ENCODE peak calls at places on chromosome 15, in six cellular contexts. K is HFF-Myc; Y is GM20000; W is astrocyte of the cerebellum; B is CD4-positive, alpha-beta T cell; D is fibroblast of lung. E is an unnamed sample.

GRCh38 chr15:40870716-40871115 is 3.3 kb downstream of the RHOV start:
- DNase-seq in W (no peak), Y (no peak), D (no peak), K (no peak), B (no peak), E (no peak)

GRCh38 chr15:31353931-31354330 is 27.3 kb downstream of the KLF13 start:
- DNase-seq in Y (no peak), K (no peak), W (no peak), B (no peak), D (peak), E (no peak)

GRCh38 chr15:79978694-79979519 is 7.9 kb upstream of the BCL2A1 start:
- DNase-seq in B (no peak), K (no peak), Y (peak), D (peak), W (no peak), E (no peak)

GRCh38 chr15:78193731-78194567 is 40.4 kb downstream of the ACSBG1 start:
- DNase-seq in B (no peak), W (no peak), K (no peak), Y (no peak), D (no peak), E (no peak)

GRCh38 chr15:33941279-33942063 is 26.8 kb upstream of the CHRM5 start:
- DNase-seq in W (no peak), K (no peak), D (no peak), Y (no peak), B (no peak), E (no peak)

GRCh38 chr15:54504695-54505094 is 526.5 kb downstream of the UNC13C start:
- DNase-seq in K (no peak), W (no peak), D (no peak), Y (no peak), B (no peak), E (no peak)

GRCh38 chr15:89068325-89068784 is 19.9 kb upstream of the ABHD2 start:
- DNase-seq in D (peak), W (peak), Y (peak), K (peak), B (no peak), E (no peak)

GRCh38 chr15:92391640-92392039 is 2.0 kb upstream of the ST8SIA2 start:
- DNase-seq in D (peak), W (peak), K (no peak), B (no peak), Y (peak), E (peak)

GRCh38 chr15:67049351-67050044 is 15.9 kb upstream of the SMAD3 start:
- DNase-seq in W (no peak), Y (no peak), B (no peak), K (no peak), D (no peak), E (no peak)

GRCh38 chr15:71294636-71295241 is 179.5 kb downstream of the THSD4 start:
- DNase-seq in B (no peak), K (peak), W (peak), Y (no peak), D (peak), E (no peak)

GRCh38 chr15:42502472-42502871 is 7.0 kb downstream of the SNAP23 start:
- DNase-seq in Y (no peak), B (no peak), K (no peak), W (no peak), D (no peak), E (no peak)

GRCh38 chr15:40103124-40103858 is 5.4 kb downstream of the BMF start:
- DNase-seq in B (no peak), Y (no peak), D (peak), K (no peak), W (no peak), E (no peak)

GRCh38 chr15:69089258-69089657 is 71.2 kb upstream of the GLCE start:
- DNase-seq in B (no peak), K (no peak), W (no peak), Y (no peak), D (no peak), E (no peak)

GRCh38 chr15:72116680-72117447 is 1.1 kb downstream of the MYO9A start:
- DNase-seq in B (peak), Y (no peak), W (no peak), D (peak), K (no peak), E (peak)

GRCh38 chr15:66599536-66600239 is 33.9 kb upstream of the LCTL start:
- DNase-seq in B (no peak), Y (no peak), W (no peak), K (no peak), D (no peak), E (no peak)

GRCh38 chr15:84734794-84735479 is 13.5 kb upstream of the ZNF592 start:
- DNase-seq in D (peak), Y (peak), K (no peak), B (peak), W (no peak), E (no peak)

GRCh38 chr15:66515901-66516322 is 10.8 kb downstream of the ZWILCH start:
- DNase-seq in K (no peak), W (no peak), D (no peak), B (no peak), Y (no peak), E (no peak)

GRCh38 chr15:71802770-71803169 is 7.6 kb upstream of the NR2E3 start:
- DNase-seq in W (no peak), B (no peak), K (no peak), Y (peak), D (no peak), E (no peak)

GRCh38 chr15:95051881-95052280 is 820.5 kb downstream of the MCTP2 start:
- DNase-seq in D (no peak), Y (no peak), B (no peak), W (no peak), K (peak), E (no peak)

GRCh38 chr15:88998980-88999713 is 86.0 kb upstream of the MFGE8 start:
- DNase-seq in K (no peak), Y (no peak), B (no peak), D (no peak), W (no peak), E (no peak)

GRCh38 chr15:22806156-22806555 is 19.7 kb downstream of the NIPA1 start:
- DNase-seq in B (no peak), K (no peak), D (no peak), W (no peak), Y (no peak), E (no peak)

GRCh38 chr15:78360426-78360825 is 20.3 kb downstream of the CRABP1 start:
- DNase-seq in W (no peak), B (no peak), D (no peak), Y (no peak), K (peak), E (no peak)

GRCh38 chr15:58038426-58039106 is 26.9 kb downstream of the ALDH1A2 start:
- DNase-seq in B (no peak), K (peak), Y (no peak), D (peak), W (peak), E (no peak)

GRCh38 chr15:70617911-70618287 is 145.5 kb downstream of the UACA start:
- DNase-seq in B (no peak), K (no peak), Y (no peak), W (no peak), D (no peak), E (no peak)

GRCh38 chr15:99244306-99244705 is 5.1 kb downstream of the TTC23 start:
- DNase-seq in D (no peak), Y (no peak), K (no peak), B (no peak), W (no peak), E (no peak)

GRCh38 chr15:62619105-62619504 is 423.4 kb upstream of the TPM1 start:
- DNase-seq in Y (no peak), W (no peak), B (no peak), K (no peak), D (peak), E (no peak)

GRCh38 chr15:45731331-45731730 is 96.5 kb downstream of the SQOR start:
- DNase-seq in K (no peak), W (no peak), B (no peak), D (no peak), Y (no peak), E (no peak)

GRCh38 chr15:68561146-68561545 is 17.6 kb upstream of the CORO2B start:
- DNase-seq in W (no peak), K (no peak), Y (no peak), D (no peak), B (no peak), E (no peak)

GRCh38 chr15:81069909-81070308 is 64.2 kb upstream of the CFAP161 start:
- DNase-seq in D (no peak), W (no peak), K (no peak), B (no peak), Y (no peak), E (no peak)

GRCh38 chr15:52112203-52112750 is 298 bp downstream of the BCL2L10 start:
- DNase-seq in W (no peak), D (no peak), K (no peak), B (peak), Y (peak), E (no peak)

GRCh38 chr15:63381301-63382192 is at the start of gene CA12:
- DNase-seq in Y (no peak), W (no peak), K (no peak), B (peak), D (peak), E (peak)

GRCh38 chr15:91235376-91235775 is 135.3 kb downstream of the SV2B start:
- DNase-seq in W (no peak), K (no peak), D (no peak), Y (no peak), B (no peak), E (no peak)

GRCh38 chr15:92463826-92464225 is 70.1 kb downstream of the ST8SIA2 start:
- DNase-seq in D (peak), K (no peak), W (no peak), Y (no peak), B (no peak), E (no peak)

GRCh38 chr15:90819390-90819789 is 49.0 kb upstream of the FURIN start:
- DNase-seq in Y (no peak), B (no peak), D (no peak), K (no peak), W (no peak), E (no peak)

GRCh38 chr15:56019060-56019793 is 25.8 kb upstream of the NEDD4 start:
- DNase-seq in W (no peak), D (no peak), Y (no peak), K (no peak), B (no peak), E (no peak)

GRCh38 chr15:56017511-56017910 is 24.1 kb upstream of the NEDD4 start:
- DNase-seq in K (no peak), D (no peak), B (no peak), Y (no peak), W (no peak), E (no peak)

GRCh38 chr15:56019819-56020218 is 26.4 kb upstream of the NEDD4 start:
- DNase-seq in W (no peak), B (no peak), D (no peak), K (no peak), Y (no peak), E (no peak)

GRCh38 chr15:56016281-56016680 is 22.9 kb upstream of the NEDD4 start:
- DNase-seq in B (no peak), K (no peak), W (no peak), D (no peak), Y (no peak), E (no peak)

DNA sequence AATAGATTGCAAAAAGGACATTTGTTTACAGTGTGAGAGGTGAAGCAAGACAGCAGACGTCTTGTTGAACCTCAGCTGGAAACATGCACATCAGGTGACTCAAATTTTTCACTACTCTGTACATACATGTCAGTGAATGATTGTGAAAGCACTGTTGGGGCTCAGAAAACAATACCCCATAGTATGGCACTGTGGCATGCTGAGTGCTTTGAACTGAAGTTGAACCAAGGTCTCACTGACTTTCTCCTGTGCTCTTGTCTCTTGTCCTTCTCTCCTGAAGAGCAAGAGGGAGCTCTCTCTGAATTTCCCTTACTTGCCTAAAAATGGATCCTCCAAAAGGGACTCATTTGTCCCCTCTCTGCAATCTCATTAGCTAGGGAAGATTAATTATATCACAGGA is 24.5 kb upstream of the NEDD4 start:
- DNase-seq in B (no peak), Y (no peak), D (peak), W (no peak), K (no peak), E (no peak)
- TF ChIP-seq CTCF in B (no peak), Y (no peak), D (peak), W (no peak), K (no peak), E (no peak)

DNA sequence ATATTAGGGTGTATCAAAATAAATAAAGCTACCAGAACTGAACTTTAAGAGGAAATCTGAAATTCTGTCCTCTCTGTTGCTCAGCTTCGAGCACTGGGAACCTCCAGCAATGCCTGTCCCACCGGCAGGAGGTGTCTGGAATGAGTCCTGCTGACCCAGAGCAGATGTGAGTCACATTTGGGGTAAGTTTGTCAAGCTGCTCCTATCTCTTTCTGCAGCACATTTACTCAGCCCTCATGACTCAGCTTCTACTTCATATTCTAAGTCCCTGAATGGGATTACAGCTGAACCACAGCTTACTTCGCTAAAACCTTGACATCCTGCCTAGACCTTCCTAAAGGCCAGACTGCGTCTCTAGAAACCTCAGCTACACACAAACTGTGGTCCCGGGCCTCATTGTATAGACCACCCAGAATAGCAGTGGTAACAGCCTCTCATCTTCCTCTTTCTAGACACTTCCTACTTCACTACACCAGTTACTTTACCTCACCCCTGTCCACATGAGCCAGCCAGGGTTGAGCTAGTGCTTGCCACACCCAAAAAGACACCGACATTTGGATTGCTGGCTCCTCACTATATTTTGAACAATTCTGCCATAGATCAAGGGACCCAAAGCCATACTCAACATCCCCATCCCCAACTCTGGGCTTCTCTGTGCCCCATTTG is 109.6 kb upstream of the TMCO5A start:
- DNase-seq in Y (peak), D (peak), W (peak), B (no peak), K (peak), E (no peak)
- TF ChIP-seq CTCF in Y (no peak), D (no peak), W (no peak), B (no peak), K (peak), E (no peak)

GRCh38 chr15:60773893-60774292 is 295.0 kb upstream of the ICE2 start:
- DNase-seq in K (no peak), D (peak), W (no peak), B (no peak), Y (no peak), E (no peak)

GRCh38 chr15:60777558-60777957 is 298.6 kb upstream of the ICE2 start:
- DNase-seq in K (no peak), W (no peak), B (no peak), Y (no peak), D (no peak), E (no peak)

GRCh38 chr15:60772395-60773120 is 293.6 kb upstream of the ICE2 start:
- DNase-seq in K (no peak), B (no peak), Y (no peak), D (no peak), W (no peak), E (no peak)

GRCh38 chr15:60773255-60773654 is 294.3 kb upstream of the ICE2 start:
- DNase-seq in W (no peak), D (no peak), B (no peak), Y (no peak), K (no peak), E (no peak)

DNA sequence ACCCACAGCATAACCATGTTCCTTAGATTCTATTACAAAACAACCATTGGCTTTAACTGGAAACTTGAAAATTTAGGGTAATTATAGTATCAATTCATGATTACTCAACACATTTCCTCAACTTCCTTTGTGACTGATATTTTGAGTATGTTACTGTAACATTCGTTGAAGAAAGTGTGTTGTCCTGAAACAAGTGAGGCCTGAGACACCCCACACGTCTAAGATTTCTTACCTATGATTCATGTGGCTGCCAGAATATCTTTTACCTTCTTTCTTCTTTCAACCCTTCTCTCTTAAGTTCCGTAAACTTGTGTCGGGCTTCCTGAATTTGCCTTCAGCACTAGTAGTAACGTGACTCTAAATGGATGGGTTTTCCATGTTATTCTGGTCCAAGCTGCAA is 295.9 kb upstream of the ICE2 start:
- DNase-seq in W (no peak), K (no peak), Y (no peak), D (no peak), B (no peak), E (no peak)
- TF ChIP-seq CTCF in W (no peak), K (no peak), Y (no peak), D (no peak), B (no peak), E (no peak)

GRCh38 chr15:101121511-101122090 is 130.2 kb downstream of the CHSY1 start:
- DNase-seq in D (peak), W (no peak), B (peak), Y (peak), K (no peak), E (peak)
- TF ChIP-seq CTCF in D (peak), W (peak), B (no peak), Y (peak), K (peak), E (peak)

DNA sequence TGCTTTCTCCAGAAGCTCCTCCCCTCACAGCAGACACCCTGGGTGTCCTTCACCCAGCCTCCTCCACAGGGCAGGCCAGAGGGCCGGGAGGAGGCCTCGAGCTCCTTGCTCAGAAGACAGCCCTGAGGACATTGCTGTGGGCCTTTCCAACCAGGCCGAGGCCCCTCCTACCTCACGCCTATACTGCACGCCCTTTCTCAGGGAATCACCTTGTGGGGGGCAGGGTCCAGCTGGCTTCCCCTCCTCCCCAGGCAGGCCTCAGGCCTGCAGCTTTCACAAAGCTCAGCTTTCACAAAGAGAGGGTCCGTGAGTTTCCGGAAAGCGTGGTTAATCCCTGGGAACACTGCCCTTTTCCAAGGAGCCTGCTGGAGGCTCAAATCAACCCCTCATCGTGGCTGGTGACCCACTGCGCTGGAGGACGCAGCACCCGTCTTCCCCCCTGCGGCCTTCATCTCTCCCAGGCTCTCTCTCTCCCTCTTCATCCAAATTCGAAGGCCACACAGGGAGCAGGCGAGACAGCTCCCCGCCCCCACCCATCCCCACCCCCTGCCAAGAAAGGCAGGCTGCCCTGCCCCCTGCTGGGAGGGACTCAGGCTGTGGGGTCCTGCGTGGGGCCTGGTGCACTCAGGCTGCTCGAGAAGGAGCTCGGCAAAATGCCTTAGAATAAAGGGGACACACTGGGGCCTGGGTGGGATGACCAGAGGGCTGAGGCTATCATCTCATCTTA is 79.4 kb downstream of the OCA2 start:
- DNase-seq in W (no peak), D (no peak), Y (no peak), B (no peak), K (no peak), E (no peak)
- TF ChIP-seq CTCF in W (no peak), D (no peak), Y (no peak), B (no peak), K (no peak), E (no peak)

DNA sequence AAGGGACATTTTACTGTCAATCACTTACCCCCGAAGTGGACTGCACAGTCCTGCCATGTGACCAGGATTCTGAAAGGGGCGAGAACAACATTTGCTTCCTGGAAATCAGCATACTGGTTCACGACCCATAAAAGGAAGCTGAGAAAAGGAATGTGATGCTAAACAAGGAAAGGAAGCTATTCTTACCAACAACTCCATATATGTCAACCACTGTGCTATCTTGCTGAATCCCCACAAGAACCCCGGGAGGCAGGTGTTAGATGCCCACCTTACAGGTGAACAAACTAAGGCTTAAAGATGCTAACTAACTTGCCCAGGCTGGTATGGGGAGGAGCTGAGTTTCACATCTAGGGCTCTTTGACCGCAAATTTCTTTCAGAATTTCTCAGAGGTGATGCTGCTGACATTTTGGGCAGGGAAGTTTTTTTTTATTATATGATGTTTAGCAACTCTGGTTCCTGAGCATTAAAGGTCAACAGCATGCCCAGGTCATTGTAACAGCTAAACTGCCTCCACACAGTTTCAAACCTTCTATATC is 16.4 kb upstream of the REC114 start:
- DNase-seq in D (no peak), K (no peak), B (no peak), W (no peak), Y (no peak), E (no peak)
- TF ChIP-seq CTCF in D (no peak), K (no peak), B (no peak), W (no peak), Y (no peak), E (no peak)

DNA sequence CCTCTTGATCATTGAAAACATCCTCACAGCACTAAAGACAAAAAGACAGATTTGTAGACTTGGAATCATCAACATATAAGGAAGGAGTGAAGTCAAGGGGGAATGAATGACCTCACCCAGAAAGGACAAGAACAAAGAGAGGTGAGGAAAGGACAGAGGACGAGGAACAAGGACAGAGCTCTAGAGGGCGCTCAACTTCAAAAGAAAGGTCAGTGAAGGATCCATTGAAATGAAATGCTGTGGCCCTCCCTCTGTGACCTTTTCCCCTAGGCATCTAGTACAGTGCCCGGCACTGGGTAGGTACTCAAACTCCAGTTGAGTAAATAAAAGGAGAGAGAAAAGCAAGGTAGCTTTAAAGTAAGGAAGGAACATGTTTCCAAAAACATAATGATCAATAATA is 2.6 kb downstream of the ATP8B4 start:
- DNase-seq in Y (peak), K (no peak), D (peak), W (no peak), B (no peak), E (no peak)
- TF ChIP-seq CTCF in Y (peak), K (peak), D (peak), W (no peak), B (no peak), E (no peak)